ENCODE peak calls at places on chromosomes 11 and 22, in five cellular contexts. D is activated CD4-positive, alpha-beta T cell treated with anti-CD3 and anti-CD28 coated beads for 24 hours; C is Calu3; A is HS-5; H is Caki2. X is an unnamed sample.

GRCh38 chr22:33476206-33476605 is 418.0 kb upstream of the SYN3 start:
- DNase-seq in C (peak), A (no peak), H (no peak), D (no peak), X (no peak)

GRCh38 chr11:64856382-64857227 is 12.2 kb upstream of the CDC42BPG start:
- DNase-seq in A (peak), H (peak), C (peak), D (peak), X (no peak)

GRCh38 chr22:20106205-20106848 is 9.6 kb upstream of the RANBP1 start:
- DNase-seq in H (no peak), C (no peak), A (no peak), D (no peak), X (no peak)

GRCh38 chr11:71207563-71207962 is 44.8 kb downstream of the SHANK2 start:
- DNase-seq in C (no peak), D (no peak), A (no peak), H (peak), X (no peak)

GRCh38 chr11:75600356-75600755 is 38.3 kb downstream of the SERPINH1 start:
- DNase-seq in A (no peak), D (no peak), C (no peak), H (no peak), X (no peak)

GRCh38 chr11:109241988-109242387 is 180.0 kb upstream of the C11orf87 start:
- DNase-seq in D (no peak), C (no peak), A (no peak), H (no peak), X (no peak)

GRCh38 chr11:8905528-8906165 is 5.3 kb upstream of the AKIP1 start:
- DNase-seq in A (peak), H (no peak), D (no peak), C (no peak), X (no peak)

GRCh38 chr11:120182790-120183491 is 27.9 kb upstream of the OAF start:
- DNase-seq in A (no peak), H (no peak), C (no peak), D (no peak), X (no peak)

GRCh38 chr11:64753380-64754123 is 6.2 kb downstream of the PYGM start:
- DNase-seq in H (no peak), D (no peak), C (no peak), A (no peak), X (no peak)

GRCh38 chr11:19892387-19892786 is 179.8 kb downstream of the NAV2 start:
- DNase-seq in C (no peak), D (no peak), A (no peak), H (peak), X (no peak)

GRCh38 chr11:111365722-111366559 is 13.1 kb downstream of the POU2AF1 start:
- DNase-seq in A (no peak), C (no peak), H (no peak), D (no peak), X (no peak)

GRCh38 chr11:27319065-27319464 is 44.0 kb downstream of the CCDC34 start:
- DNase-seq in A (no peak), D (no peak), C (peak), H (peak), X (peak)

GRCh38 chr11:11844272-11844671 is 2.5 kb downstream of the USP47 start:
- DNase-seq in C (no peak), A (no peak), H (no peak), D (no peak), X (no peak)

GRCh38 chr11:34050967-34051348 is 573 bp upstream of the CAPRIN1 start:
- DNase-seq in A (no peak), H (no peak), D (no peak), C (no peak), X (no peak)

GRCh38 chr11:123458501-123458900 is 28.4 kb downstream of the GRAMD1B start:
- DNase-seq in D (no peak), H (no peak), C (no peak), A (no peak), X (no peak)

GRCh38 chr22:38467904-38468760 is at the start of gene KDELR3:
- DNase-seq in A (no peak), C (peak), D (peak), H (peak), X (peak)

GRCh38 chr11:12979928-12980689 is 29.0 kb upstream of the RASSF10 start:
- DNase-seq in A (no peak), H (no peak), C (no peak), D (no peak), X (no peak)

GRCh38 chr11:23755769-23756168 is 741.1 kb upstream of the LUZP2 start:
- DNase-seq in H (no peak), C (no peak), D (no peak), A (no peak), X (no peak)

GRCh38 chr22:44685384-44686056 is 16.5 kb upstream of the PRR5 start:
- DNase-seq in D (peak), C (peak), H (peak), A (no peak), X (peak)